ENCODE peak calls at places on chromosomes 16 and 17, in four cellular contexts. S, P, N and Q are unnamed samples.
A peak's percentile ranks its signal among the peaks of the same experiment; 100 is the strongest.

GRCh38 chr17:46212634-46213435 is 19.6 kb upstream of the KANSL1 start:
- DNase-seq in N (peak; percentile 74), P (peak; percentile 53), S (peak; percentile 87), Q (no peak)

GRCh38 chr16:51268237-51268636 is 117.2 kb upstream of the SALL1 start:
- DNase-seq in S (peak; percentile 9), N (no peak), P (no peak), Q (no peak)

GRCh38 chr16:68074850-68075249 is 10.3 kb upstream of the NFATC3 start:
- DNase-seq in N (peak; percentile 60), P (peak; percentile 75), S (no peak), Q (no peak)

GRCh38 chr17:8698142-8699050 is 46.2 kb downstream of the CCDC42 start:
- DNase-seq in P (no peak), N (peak; percentile 70), S (no peak), Q (no peak)

GRCh38 chr16:56591377-56592060 is 2.2 kb downstream of the MT3 start:
- DNase-seq in N (no peak), S (no peak), P (no peak), Q (no peak)

GRCh38 chr16:15951852-15952251 is 2.4 kb downstream of the ABCC1 start:
- DNase-seq in N (no peak), P (no peak), S (no peak), Q (no peak)

GRCh38 chr16:55513616-55514015 is 4.7 kb downstream of the LPCAT2 start:
- DNase-seq in N (no peak), P (no peak), S (no peak), Q (no peak)

GRCh38 chr16:57480127-57480753 is 6.1 kb downstream of the DOK4 start:
- DNase-seq in N (peak; percentile 68), S (no peak), P (no peak), Q (no peak)

GRCh38 chr17:19448341-19449268 is 37.6 kb downstream of the RNF112 start:
- DNase-seq in N (peak; percentile 66), P (no peak), S (peak; percentile 57), Q (peak; percentile 69)

GRCh38 chr17:927611-928461 is 51.7 kb downstream of the NXN start:
- DNase-seq in N (no peak), S (no peak), P (no peak), Q (no peak)

GRCh38 chr17:81890447-81891302 is 711 bp downstream of the ALYREF start:
- DNase-seq in S (no peak), N (peak; percentile 57), P (no peak), Q (no peak)

GRCh38 chr17:64385187-64386083 is 5.2 kb downstream of the PECAM1 start:
- DNase-seq in P (peak; percentile 66), S (peak; percentile 69), N (peak; percentile 78), Q (peak; percentile 87)

GRCh38 chr17:21524211-21524591 is 148.0 kb downstream of the KCNJ12 start:
- DNase-seq in P (no peak), S (no peak), N (no peak), Q (no peak)

GRCh38 chr17:38741853-38742421 is 6.2 kb downstream of the PCGF2 start:
- DNase-seq in P (no peak), N (no peak), S (no peak), Q (no peak)

GRCh38 chr17:28545787-28546415 is 6.5 kb downstream of the UNC119 start:
- DNase-seq in P (no peak), S (no peak), N (no peak), Q (no peak)

GRCh38 chr16:27999687-28000086 is 63.8 kb downstream of the GSG1L start:
- DNase-seq in P (no peak), S (no peak), N (no peak), Q (no peak)

GRCh38 chr16:67529639-67530012 is 997 bp downstream of the RIPOR1 start:
- DNase-seq in S (no peak), P (no peak), N (no peak), Q (no peak)

GRCh38 chr16:9331503-9331902 is 240.1 kb downstream of the HAPSTR1 start:
- DNase-seq in N (no peak), S (no peak), P (no peak), Q (no peak)

GRCh38 chr16:27401768-27402568 is at the start of gene IL21R:
- DNase-seq in P (peak; percentile 99), N (peak; percentile 70), S (no peak), Q (peak; percentile 92)

GRCh38 chr17:22517716-22518115 is 825.4 kb downstream of the KCNJ18 start:
- DNase-seq in N (no peak), P (no peak), S (no peak), Q (no peak)

GRCh38 chr17:83186751-83187421 is 107.5 kb downstream of the METRNL start:
- DNase-seq in P (no peak), S (no peak), N (peak; percentile 40), Q (no peak)

GRCh38 chr16:48054881-48055601 is 100.8 kb downstream of the ABCC12 start:
- DNase-seq in N (peak; percentile 70), P (no peak), S (peak; percentile 50), Q (no peak)

GRCh38 chr17:41869426-41869825 is 4.2 kb upstream of the KLHL11 start:
- DNase-seq in S (no peak), N (no peak), P (no peak), Q (no peak)

GRCh38 chr17:66357037-66357436 is 54.6 kb downstream of the PRKCA start:
- DNase-seq in N (no peak), S (no peak), P (no peak), Q (no peak)

GRCh38 chr17:37818689-37819088 is 73.8 kb upstream of the HNF1B start:
- DNase-seq in P (no peak), N (no peak), S (no peak), Q (no peak)

GRCh38 chr17:13562271-13562800 is 39.4 kb downstream of the HS3ST3A1 start:
- DNase-seq in S (no peak), P (no peak), N (no peak), Q (no peak)

GRCh38 chr16:53022374-53022773 is 30.3 kb downstream of the CHD9NB start:
- DNase-seq in P (no peak), S (no peak), N (no peak), Q (no peak)

GRCh38 chr16:82653550-82654511 is 27.1 kb downstream of the CDH13 start:
- DNase-seq in P (peak; percentile 66), N (no peak), S (no peak), Q (no peak)

GRCh38 chr16:88624977-88625576 is 13.3 kb upstream of the IL17C start:
- DNase-seq in S (no peak), N (no peak), P (no peak), Q (no peak)

GRCh38 chr17:37699285-37699973 is 45.4 kb downstream of the HNF1B start:
- DNase-seq in P (no peak), S (no peak), N (no peak), Q (no peak)

GRCh38 chr17:72884066-72884465 is 208.4 kb downstream of the SLC39A11 start:
- DNase-seq in S (no peak), N (no peak), P (no peak), Q (no peak)

GRCh38 chr17:77531641-77532040 is 390.9 kb downstream of the SEC14L1 start:
- DNase-seq in N (peak; percentile 19), P (no peak), S (no peak), Q (no peak)

GRCh38 chr17:15649861-15650391 is 30.4 kb upstream of the FBXW10B start:
- DNase-seq in P (no peak), N (no peak), S (peak; percentile 48), Q (no peak)

GRCh38 chr17:66098040-66098439 is 93.9 kb downstream of the CEP112 start:
- DNase-seq in S (no peak), P (no peak), N (no peak), Q (no peak)

GRCh38 chr16:19518423-19518822 is 3.5 kb downstream of the GDE1 start:
- DNase-seq in S (no peak), N (no peak), P (no peak), Q (no peak)